ENCODE peak calls at places on chromosomes 3 and 15, in four cellular contexts. D, W, P and R are unnamed samples.
A peak's percentile ranks its signal among the peaks of the same experiment; 100 is the strongest.

GRCh38 chr15:34721802-34722795 is 32.7 kb downstream of the GJD2 start:
- DNase-seq in D (no peak), P (no peak), W (peak; percentile 65), R (no peak)

GRCh38 chr3:46449755-46450552 is 14.8 kb downstream of the LTF start:
- DNase-seq in P (no peak), W (no peak), D (no peak), R (no peak)

GRCh38 chr15:91258436-91258779 is 158.4 kb downstream of the SV2B start:
- DNase-seq in W (no peak), D (peak; percentile 12), P (no peak), R (no peak)

GRCh38 chr3:79202471-79203143 is 565.2 kb downstream of the ROBO1 start:
- DNase-seq in D (no peak), P (no peak), W (no peak), R (no peak)

GRCh38 chr3:111571272-111571671 is 23.9 kb downstream of the ZBED2 start:
- DNase-seq in D (no peak), P (no peak), W (no peak), R (no peak)

GRCh38 chr3:149657796-149658443 is at the start of gene WWTR1:
- DNase-seq in W (peak; percentile 85), P (no peak), D (peak; percentile 91), R (peak; percentile 86)

GRCh38 chr3:124918524-124918923 is 16.0 kb downstream of the MUC13 start:
- DNase-seq in P (no peak), W (no peak), D (no peak), R (no peak)

GRCh38 chr3:133944181-133944580 is 48.5 kb upstream of the RAB6B start:
- DNase-seq in W (no peak), P (no peak), D (no peak), R (no peak)

GRCh38 chr15:96353931-96354730 is 23.6 kb downstream of the NR2F2 start:
- DNase-seq in P (no peak), W (no peak), D (no peak), R (no peak)

GRCh38 chr15:72338617-72339321 is 18.8 kb upstream of the CELF6 start:
- DNase-seq in W (no peak), D (no peak), P (no peak), R (no peak)

GRCh38 chr3:18989237-18989812 is 159.0 kb upstream of the KCNH8 start:
- DNase-seq in D (no peak), W (no peak), P (no peak), R (no peak)

GRCh38 chr3:49812916-49813496 is 747 bp downstream of the UBA7 start:
- DNase-seq in P (no peak), W (no peak), D (no peak), R (no peak)

GRCh38 chr15:29043731-29044485 is 158.1 kb downstream of the APBA2 start:
- DNase-seq in W (no peak), D (no peak), P (no peak), R (no peak)

GRCh38 chr3:171187706-171188290 is 161.3 kb upstream of the SLC2A2 start:
- DNase-seq in P (no peak), D (peak; percentile 28), W (peak; percentile 55), R (peak; percentile 26)

GRCh38 chr15:100772478-100773378 is 106.9 kb upstream of the ALDH1A3 start:
- DNase-seq in W (no peak), D (no peak), P (no peak), R (no peak)

GRCh38 chr15:93091465-93091864 is 2.5 kb upstream of the RGMA start:
- DNase-seq in W (no peak), P (no peak), D (no peak), R (no peak)

GRCh38 chr15:60727260-60727659 is 248.3 kb upstream of the ICE2 start:
- DNase-seq in D (no peak), W (no peak), P (no peak), R (no peak)

GRCh38 chr15:64180235-64180824 is 17.5 kb upstream of the PPIB start:
- DNase-seq in W (no peak), D (peak; percentile 69), P (no peak), R (peak; percentile 58)

GRCh38 chr3:178056868-178057267 is 479.4 kb upstream of the KCNMB2 start:
- DNase-seq in D (no peak), P (no peak), W (no peak), R (no peak)

GRCh38 chr3:55897573-55898224 is 410.6 kb upstream of the WNT5A start:
- DNase-seq in W (no peak), D (no peak), P (no peak), R (no peak)

GRCh38 chr3:189132125-189132744 is 39.5 kb upstream of the TPRG1 start:
- DNase-seq in W (no peak), D (peak; percentile 38), P (peak; percentile 62), R (peak; percentile 35)

GRCh38 chr15:95734422-95735316 is 595.8 kb upstream of the NR2F2 start:
- DNase-seq in P (no peak), W (no peak), D (no peak), R (no peak)

GRCh38 chr3:71510485-71510884 is 73.0 kb downstream of the FOXP1 start:
- DNase-seq in P (no peak), D (no peak), W (no peak), R (no peak)

GRCh38 chr3:177703788-177704187 is 506.5 kb upstream of the TBL1XR1 start:
- DNase-seq in W (no peak), P (no peak), D (no peak), R (no peak)

GRCh38 chr3:108175352-108175751 is 46.9 kb downstream of the IFT57 start:
- DNase-seq in W (no peak), D (no peak), P (no peak), R (no peak)

GRCh38 chr3:188049890-188050530 is 103.9 kb upstream of the LPP start:
- DNase-seq in W (no peak), D (no peak), P (no peak), R (no peak)

GRCh38 chr15:49860101-49860500 is 239.3 kb downstream of the DTWD1 start:
- DNase-seq in W (no peak), D (no peak), P (no peak), R (no peak)

GRCh38 chr3:45628746-45629145 is 34.2 kb downstream of the LIMD1 start:
- DNase-seq in W (no peak), D (no peak), P (no peak), R (no peak)

GRCh38 chr3:5888845-5889244 is 701.3 kb downstream of the EDEM1 start:
- DNase-seq in W (no peak), D (no peak), P (no peak), R (no peak)